ENCODE peak calls at places on chromosome 11, in ten cellular contexts. B is spleen, J is pancreas, L is fibroblast of lung, Y is PC-9, V is AG04450, H is testis, N is brain microvascular endothelial cell, X is heart left ventricle, D is PC-3. E is an unnamed sample. For H3K27me3, the result is how much of the 10 kb centered on the place peaks cover.

GRCh38 chr11:7833527-7833926 is 36.8 kb upstream of the OR5P2 start:
- DNase-seq in V (no peak), B (no peak), J (no peak), Y (no peak), L (no peak), N (no peak), H (no peak), X (no peak), D (no peak), E (no peak)

GRCh38 chr11:45224766-45225165 is 61.4 kb downstream of the SYT13 start:
- DNase-seq in V (no peak), L (no peak), D (no peak), J (no peak), N (no peak), Y (no peak), B (peak), X (no peak), H (no peak), E (no peak)

GRCh38 chr11:111465400-111465799 is 46.8 kb downstream of the BTG4 start:
- DNase-seq in N (peak), D (peak), H (no peak), Y (no peak), B (no peak), V (no peak), J (no peak), X (no peak), L (peak), E (no peak)

GRCh38 chr11:12077535-12078280 is 32.7 kb upstream of the MICAL2 start:
- DNase-seq in X (no peak), J (no peak), B (no peak), N (no peak), D (peak), H (no peak), L (peak), Y (no peak), V (no peak), E (no peak)

GRCh38 chr11:93743316-93743715 is 1.8 kb downstream of the C11orf54 start:
- DNase-seq in Y (no peak), B (peak), J (peak), D (no peak), H (no peak), L (no peak), V (no peak), X (no peak), N (no peak), E (no peak)

GRCh38 chr11:45928535-45929215 is 6.2 kb downstream of the LARGE2 start:
- DNase-seq in V (no peak), B (peak), J (peak), N (no peak), L (no peak), D (no peak), H (no peak), X (no peak), Y (no peak), E (no peak)

GRCh38 chr11:128341767-128342318 is 245.5 kb downstream of the ETS1 start:
- DNase-seq in Y (no peak), D (no peak), V (no peak), J (no peak), H (no peak), L (no peak), X (no peak), B (no peak), N (no peak), E (no peak)

GRCh38 chr11:132336781-132337535 is 966.5 kb downstream of the NTM start:
- DNase-seq in V (no peak), N (no peak), H (no peak), B (no peak), J (no peak), D (no peak), X (no peak), L (no peak), Y (no peak), E (no peak)

GRCh38 chr11:87035976-87036583 is 1.7 kb upstream of the TMEM135 start:
- DNase-seq in H (no peak), X (no peak), J (no peak), B (no peak), Y (peak), N (no peak), L (no peak), D (no peak), V (no peak), E (no peak)

GRCh38 chr11:107293677-107294344 is 163.8 kb downstream of the CWF19L2 start:
- DNase-seq in N (peak), H (no peak), L (peak), X (no peak), J (no peak), B (no peak), Y (no peak), V (no peak), D (no peak), E (peak)

GRCh38 chr11:122791836-122792235 is 46.5 kb upstream of the CRTAM start:
- DNase-seq in H (peak), N (peak), L (peak), Y (no peak), X (no peak), V (peak), D (peak), B (no peak), J (no peak), E (no peak)

GRCh38 chr11:90476442-90477007 is 253.7 kb upstream of the CHORDC1 start:
- DNase-seq in J (no peak), V (no peak), N (peak), X (no peak), Y (peak), H (peak), D (peak), L (peak), B (no peak), E (peak)

GRCh38 chr11:31340903-31341572 is 28.5 kb downstream of the DCDC1 start:
- DNase-seq in J (no peak), H (peak), V (no peak), N (peak), D (peak), X (no peak), L (peak), B (no peak), Y (peak), E (peak)

GRCh38 chr11:118572914-118573550 is 823 bp downstream of the ARCN1 start:
- DNase-seq in Y (no peak), B (no peak), H (no peak), D (peak), N (peak), J (no peak), V (no peak), L (peak), X (no peak), E (no peak)

GRCh38 chr11:120532511-120533196 is 21.1 kb downstream of the GRIK4 start:
- DNase-seq in X (no peak), V (no peak), H (peak), L (peak), D (no peak), B (no peak), J (no peak), Y (no peak), N (no peak), E (no peak)

GRCh38 chr11:134488913-134489312 is 76.9 kb upstream of the B3GAT1 start:
- DNase-seq in Y (no peak), X (no peak), N (no peak), D (no peak), H (no peak), V (no peak), J (no peak), B (no peak), L (no peak), E (no peak)

GRCh38 chr11:118608268-118609214 is 1.1 kb downstream of the PHLDB1 start:
- DNase-seq in V (no peak), H (peak), L (peak), J (peak), Y (peak), N (peak), B (peak), D (peak), X (peak), E (peak)

GRCh38 chr11:119537641-119538253 is 114.8 kb upstream of the THY1 start:
- DNase-seq in X (no peak), Y (no peak), V (no peak), B (no peak), J (no peak), D (no peak), N (no peak), L (no peak), H (no peak), E (no peak)

GRCh38 chr11:119744577-119744976 is 15.6 kb upstream of the NECTIN1 start:
- DNase-seq in V (no peak), Y (no peak), B (peak), H (no peak), X (no peak), D (no peak), J (no peak), L (no peak), N (no peak), E (no peak)

GRCh38 chr11:1653541-1654387 is 24.2 kb downstream of the KRTAP5-5 start:
- DNase-seq in X (no peak), L (no peak), B (peak), V (no peak), Y (no peak), N (no peak), H (no peak), J (peak), D (no peak), E (no peak)

GRCh38 chr11:1656670-1657069 is 27.1 kb downstream of the KRTAP5-5 start:
- DNase-seq in J (no peak), B (peak), V (no peak), L (no peak), D (no peak), H (peak), Y (no peak), N (no peak), X (no peak), E (no peak)

GRCh38 chr11:1654388-1655167 is 25.0 kb downstream of the KRTAP5-5 start:
- DNase-seq in H (peak), N (no peak), L (no peak), X (no peak), V (no peak), J (peak), B (peak), D (no peak), Y (no peak), E (no peak)

GRCh38 chr11:1655168-1656060 is 25.8 kb downstream of the KRTAP5-5 start:
- DNase-seq in N (no peak), L (no peak), J (peak), X (no peak), V (no peak), B (peak), H (peak), Y (no peak), D (no peak), E (no peak)

GRCh38 chr11:1656061-1656441 is 26.5 kb downstream of the KRTAP5-5 start:
- DNase-seq in X (no peak), J (peak), D (no peak), V (no peak), Y (no peak), N (no peak), L (no peak), B (peak), H (peak), E (no peak)
- H3K27me3 ChIP-seq in X (under half), J (under half), D (under half), V (under half), Y (half or more), N (under half), L (under half), B (half or more), H (under half), E (under half)

GRCh38 chr11:65488273-65489058 is 10.4 kb upstream of the MALAT1 start:
- DNase-seq in X (no peak), V (no peak), L (peak), B (no peak), H (no peak), Y (no peak), D (no peak), J (no peak), N (peak), E (no peak)

GRCh38 chr11:65491163-65491465 is 7.7 kb upstream of the MALAT1 start:
- DNase-seq in N (peak), J (no peak), V (no peak), L (no peak), D (no peak), B (no peak), H (no peak), X (no peak), Y (no peak), E (no peak)

GRCh38 chr11:65489061-65489705 is 9.7 kb upstream of the MALAT1 start:
- DNase-seq in X (peak), N (peak), J (no peak), V (no peak), H (peak), D (no peak), B (no peak), L (peak), Y (peak), E (no peak)

GRCh38 chr11:65491614-65492386 is 7.0 kb upstream of the MALAT1 start:
- DNase-seq in V (no peak), J (peak), X (peak), Y (peak), B (no peak), L (peak), H (peak), N (peak), D (peak), E (peak)

GRCh38 chr11:65489706-65490310 is 9.0 kb upstream of the MALAT1 start:
- DNase-seq in Y (no peak), V (no peak), X (no peak), B (no peak), H (no peak), J (no peak), D (no peak), L (peak), N (peak), E (no peak)
- H3K4me3 ChIP-seq in Y (no peak), V (no peak), X (peak), B (no peak), H (no peak), J (no peak), D (no peak), L (no peak), N (no peak), E (no peak)

GRCh38 chr11:20093775-20094174 is 66.5 kb downstream of the DBX1 start:
- DNase-seq in D (no peak), L (peak), B (no peak), X (no peak), N (peak), V (no peak), H (no peak), Y (no peak), J (no peak), E (no peak)
- TF ChIP-seq CTCF in D (no peak), L (no peak), B (no peak), X (no peak), N (peak), V (peak), H (no peak), Y (no peak), J (no peak), E (no peak)

DNA sequence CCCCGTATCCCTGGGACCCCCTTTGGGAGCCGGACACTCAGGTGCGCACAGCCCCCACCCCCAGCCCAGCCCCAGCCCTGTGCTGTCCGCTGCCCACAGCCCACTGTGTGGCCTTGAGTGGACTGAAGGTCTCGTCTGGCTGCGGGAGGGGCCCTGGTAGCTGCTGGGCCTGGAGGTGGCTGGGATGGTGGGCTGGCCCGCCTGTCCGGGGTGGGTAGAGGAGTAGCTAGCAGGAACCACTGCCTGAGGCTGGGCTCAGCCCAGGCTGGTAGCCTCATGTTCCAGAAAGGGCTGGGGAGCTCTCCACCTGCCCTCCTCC is 4.6 kb upstream of the MUC6 start:
- DNase-seq in X (no peak), B (peak), Y (no peak), L (no peak), D (no peak), N (no peak), V (no peak), J (peak), H (no peak), E (peak)
- H3K27me3 ChIP-seq in X (under half), B (under half), Y (under half), L (under half), D (under half), N (under half), V (under half), J (under half), H (under half), E (under half)